ENCODE peak calls at places on chromosomes 5 and 9, in five cellular contexts. One of them, this sample, is unnamed.

GRCh38 chr5:60630836-60631235 is 69.1 kb downstream of the DEPDC1B start:
- DNase-seq in A549: no peak
- DNase-seq in heart left ventricle: no peak
- DNase-seq in uterus: no peak
- DNase-seq in adrenal gland: no peak
- DNase-seq in this sample: no peak

GRCh38 chr9:91809581-91810285 is 140.3 kb downstream of the ROR2 start:
- DNase-seq in uterus: no peak
- DNase-seq in A549: no peak
- DNase-seq in heart left ventricle: no peak
- DNase-seq in adrenal gland: peak; percentile 57
- DNase-seq in this sample: peak; percentile 42

GRCh38 chr9:135617991-135618411 is 21.3 kb downstream of the GLT6D1 start:
- DNase-seq in adrenal gland: no peak
- DNase-seq in uterus: no peak
- DNase-seq in heart left ventricle: no peak
- DNase-seq in A549: no peak
- DNase-seq in this sample: no peak

GRCh38 chr9:12933957-12934356 is 159.1 kb downstream of the LURAP1L start:
- DNase-seq in heart left ventricle: no peak
- DNase-seq in A549: no peak
- DNase-seq in uterus: no peak
- DNase-seq in adrenal gland: no peak
- DNase-seq in this sample: peak; percentile 7

GRCh38 chr5:10601246-10602030 is 37.6 kb downstream of the ANKRD33B start:
- DNase-seq in A549: peak; percentile 69
- DNase-seq in adrenal gland: peak; percentile 76
- DNase-seq in uterus: peak; percentile 89
- DNase-seq in heart left ventricle: peak; percentile 88
- DNase-seq in this sample: peak; percentile 50

GRCh38 chr5:65663804-65664521 is 39.1 kb downstream of the SHLD3 start:
- DNase-seq in adrenal gland: no peak
- DNase-seq in uterus: no peak
- DNase-seq in A549: peak; percentile 25
- DNase-seq in heart left ventricle: no peak
- DNase-seq in this sample: peak; percentile 5

GRCh38 chr9:86181379-86182315 is 77.8 kb downstream of the C9orf153 start:
- DNase-seq in adrenal gland: no peak
- DNase-seq in A549: no peak
- DNase-seq in heart left ventricle: no peak
- DNase-seq in uterus: no peak
- DNase-seq in this sample: no peak

GRCh38 chr9:88418715-88419540 is 30.7 kb downstream of the SPIN1 start:
- DNase-seq in heart left ventricle: no peak
- DNase-seq in A549: no peak
- DNase-seq in uterus: no peak
- DNase-seq in adrenal gland: no peak
- DNase-seq in this sample: no peak

GRCh38 chr5:38607930-38608545 is 51.6 kb upstream of the LIFR start:
- DNase-seq in heart left ventricle: no peak
- DNase-seq in A549: no peak
- DNase-seq in adrenal gland: no peak
- DNase-seq in uterus: no peak
- DNase-seq in this sample: no peak

GRCh38 chr5:69234457-69235268 is at the start of gene CDK7:
- DNase-seq in uterus: peak; percentile 90
- DNase-seq in adrenal gland: peak; percentile 97
- DNase-seq in heart left ventricle: peak; percentile 95
- DNase-seq in A549: peak; percentile 97
- DNase-seq in this sample: peak; percentile 87
- TF ChIP-seq POLR2A in uterus: peak; percentile 47
- TF ChIP-seq POLR2A in adrenal gland: no peak
- TF ChIP-seq POLR2A in heart left ventricle: no peak
- TF ChIP-seq POLR2A in A549: peak; percentile 72
- TF ChIP-seq POLR2A in this sample: peak; percentile 72

GRCh38 chr5:172445866-172446265 is 8.5 kb downstream of the SH3PXD2B start:
- DNase-seq in heart left ventricle: no peak
- DNase-seq in A549: no peak
- DNase-seq in uterus: peak; percentile 35
- DNase-seq in adrenal gland: peak; percentile 65
- DNase-seq in this sample: no peak
- TF ChIP-seq POLR2A in heart left ventricle: no peak
- TF ChIP-seq POLR2A in A549: no peak
- TF ChIP-seq POLR2A in uterus: no peak
- TF ChIP-seq POLR2A in adrenal gland: no peak
- TF ChIP-seq POLR2A in this sample: no peak

DNA sequence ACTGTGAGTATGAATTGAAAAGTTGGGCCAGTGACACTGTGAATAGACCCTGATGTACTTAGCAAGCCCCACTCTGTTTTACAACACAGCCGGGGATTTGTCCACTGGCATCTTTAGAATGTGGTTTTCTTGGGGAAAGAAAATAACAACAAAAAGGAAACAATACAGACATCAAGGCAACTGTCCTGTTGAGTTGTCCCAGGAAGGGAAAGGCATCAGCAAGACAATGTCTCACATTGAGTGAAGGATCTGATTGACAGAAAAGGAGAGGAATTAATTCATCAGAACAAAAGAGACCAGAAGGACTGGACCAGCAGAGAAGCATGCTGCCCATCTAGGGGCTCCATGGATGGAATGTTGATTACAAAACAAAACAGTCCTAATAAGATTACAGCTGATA is 298.2 kb downstream of the SPOCK1 start:
- DNase-seq in heart left ventricle: no peak
- DNase-seq in adrenal gland: no peak
- DNase-seq in uterus: no peak
- DNase-seq in A549: no peak
- DNase-seq in this sample: no peak
- TF ChIP-seq POLR2A in heart left ventricle: no peak
- TF ChIP-seq POLR2A in adrenal gland: no peak
- TF ChIP-seq POLR2A in uterus: no peak
- TF ChIP-seq POLR2A in A549: no peak
- TF ChIP-seq POLR2A in this sample: no peak

GRCh38 chr5:123265551-123265950 is 157.7 kb downstream of the CEP120 start:
- DNase-seq in A549: no peak
- DNase-seq in uterus: no peak
- DNase-seq in heart left ventricle: no peak
- DNase-seq in adrenal gland: no peak
- DNase-seq in this sample: no peak
- TF ChIP-seq POLR2A in A549: no peak
- TF ChIP-seq POLR2A in uterus: no peak
- TF ChIP-seq POLR2A in heart left ventricle: no peak
- TF ChIP-seq POLR2A in adrenal gland: no peak
- TF ChIP-seq POLR2A in this sample: no peak

GRCh38 chr9:468766-469496 is 254.3 kb downstream of the DOCK8 start:
- DNase-seq in A549: no peak
- DNase-seq in uterus: no peak
- DNase-seq in adrenal gland: no peak
- DNase-seq in heart left ventricle: no peak
- DNase-seq in this sample: no peak
- TF ChIP-seq POLR2A in A549: no peak
- TF ChIP-seq POLR2A in uterus: no peak
- TF ChIP-seq POLR2A in adrenal gland: no peak
- TF ChIP-seq POLR2A in heart left ventricle: no peak
- TF ChIP-seq POLR2A in this sample: no peak

GRCh38 chr5:42502613-42503470 is 79.6 kb downstream of the GHR start:
- DNase-seq in A549: no peak
- DNase-seq in heart left ventricle: no peak
- DNase-seq in uterus: no peak
- DNase-seq in adrenal gland: no peak
- DNase-seq in this sample: no peak
- TF ChIP-seq POLR2A in A549: no peak
- TF ChIP-seq POLR2A in heart left ventricle: no peak
- TF ChIP-seq POLR2A in uterus: no peak
- TF ChIP-seq POLR2A in adrenal gland: no peak
- TF ChIP-seq POLR2A in this sample: no peak

GRCh38 chr5:112016980-112017379 is 260.0 kb upstream of the NREP start:
- DNase-seq in adrenal gland: no peak
- DNase-seq in heart left ventricle: no peak
- DNase-seq in A549: no peak
- DNase-seq in uterus: no peak
- DNase-seq in this sample: no peak
- TF ChIP-seq POLR2A in adrenal gland: no peak
- TF ChIP-seq POLR2A in heart left ventricle: no peak
- TF ChIP-seq POLR2A in A549: no peak
- TF ChIP-seq POLR2A in uterus: no peak
- TF ChIP-seq POLR2A in this sample: no peak

DNA sequence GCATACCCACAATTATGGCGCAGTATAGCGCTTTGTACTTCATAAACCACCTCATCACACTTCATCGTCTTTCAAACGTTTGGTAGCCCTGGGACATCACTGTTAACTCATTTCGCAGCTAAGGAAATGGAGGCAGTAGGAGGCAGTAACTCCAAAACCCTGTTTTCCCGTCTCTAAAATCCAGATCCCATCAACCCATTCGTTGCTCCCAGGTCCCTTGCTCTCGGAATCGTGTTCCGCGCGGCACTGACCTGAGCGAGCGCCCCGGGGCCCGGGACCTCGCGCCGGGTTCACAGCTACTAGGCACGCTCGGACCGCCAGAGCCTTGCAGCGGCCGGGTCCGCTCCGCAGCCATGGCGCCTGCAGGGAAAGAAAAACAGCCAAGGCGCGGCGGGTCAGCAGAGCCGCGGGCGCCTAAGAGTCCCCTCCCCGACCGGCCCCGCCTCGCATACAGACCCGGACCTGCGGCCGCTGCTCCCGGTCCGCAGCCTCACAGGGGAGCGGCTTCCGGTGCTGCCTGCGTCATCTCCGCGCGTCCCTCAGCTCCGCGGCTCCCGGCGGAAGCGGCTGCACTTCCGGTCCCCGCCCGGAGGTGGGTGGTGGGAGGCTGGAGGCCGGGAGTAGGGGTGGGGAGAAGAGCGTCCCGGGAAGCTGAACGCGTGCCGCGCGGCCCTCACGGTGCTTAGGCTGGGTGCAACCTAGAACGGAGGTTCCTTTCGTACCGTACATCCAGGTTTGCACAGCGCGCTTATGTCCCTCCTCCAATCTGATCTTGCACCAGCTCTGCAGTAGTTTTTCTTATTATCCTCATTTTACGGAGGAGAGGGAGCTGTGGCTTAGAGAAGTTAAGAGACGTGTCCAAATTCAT is at the start of gene FBXW2:
- DNase-seq in adrenal gland: peak; percentile 94
- DNase-seq in uterus: peak; percentile 87
- DNase-seq in heart left ventricle: peak; percentile 95
- DNase-seq in A549: peak; percentile 90
- DNase-seq in this sample: peak; percentile 100
- TF ChIP-seq POLR2A in adrenal gland: peak; percentile 76
- TF ChIP-seq POLR2A in uterus: peak; percentile 88
- TF ChIP-seq POLR2A in heart left ventricle: no peak
- TF ChIP-seq POLR2A in A549: peak; percentile 96
- TF ChIP-seq POLR2A in this sample: peak; percentile 86

GRCh38 chr5:149727336-149728035 is 2.6 kb upstream of the PPARGC1B start:
- DNase-seq in adrenal gland: no peak
- DNase-seq in A549: no peak
- DNase-seq in uterus: no peak
- DNase-seq in heart left ventricle: no peak
- DNase-seq in this sample: no peak

GRCh38 chr5:149723374-149723773 is 6.7 kb upstream of the PPARGC1B start:
- DNase-seq in heart left ventricle: no peak
- DNase-seq in uterus: no peak
- DNase-seq in A549: no peak
- DNase-seq in adrenal gland: no peak
- DNase-seq in this sample: no peak

GRCh38 chr5:149724884-149725283 is 5.2 kb upstream of the PPARGC1B start:
- DNase-seq in uterus: no peak
- DNase-seq in heart left ventricle: no peak
- DNase-seq in A549: no peak
- DNase-seq in adrenal gland: no peak
- DNase-seq in this sample: no peak

GRCh38 chr5:149725296-149725695 is 4.8 kb upstream of the PPARGC1B start:
- DNase-seq in A549: no peak
- DNase-seq in uterus: no peak
- DNase-seq in heart left ventricle: no peak
- DNase-seq in adrenal gland: no peak
- DNase-seq in this sample: no peak

DNA sequence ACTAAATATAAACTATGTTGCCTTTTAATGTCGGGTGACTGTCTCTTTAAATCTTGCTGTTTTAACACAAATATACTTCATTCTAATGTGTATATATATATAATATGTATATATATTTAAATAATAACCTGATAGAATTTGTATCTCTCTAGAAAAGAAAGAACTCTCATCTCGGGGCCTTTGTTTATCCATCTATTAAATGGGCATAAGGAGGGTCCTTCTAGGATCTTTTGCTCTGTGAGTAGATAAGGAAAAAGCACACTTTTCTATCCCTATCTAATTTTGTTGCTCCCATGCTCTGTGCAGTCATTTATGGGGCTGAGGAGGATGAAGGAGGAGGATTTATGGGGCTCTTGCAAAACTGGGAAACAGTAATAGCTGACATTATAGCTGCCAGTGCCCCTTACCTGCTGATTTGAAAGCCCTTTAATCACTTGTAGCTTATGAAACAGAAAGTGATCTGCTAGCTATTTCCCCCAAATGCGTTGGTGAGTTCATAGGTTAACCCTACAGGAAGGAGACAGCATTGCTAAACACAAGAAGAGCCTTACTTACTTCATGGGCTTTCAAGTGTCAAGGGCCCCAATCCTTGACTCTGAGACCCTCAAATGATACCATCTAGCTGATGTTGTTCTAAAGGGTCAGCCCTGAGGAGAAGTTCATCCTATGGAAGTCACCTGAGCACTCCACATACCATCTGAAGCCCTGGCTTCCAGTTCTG is 5.8 kb upstream of the PPARGC1B start:
- DNase-seq in heart left ventricle: no peak
- DNase-seq in A549: no peak
- DNase-seq in adrenal gland: no peak
- DNase-seq in uterus: no peak
- DNase-seq in this sample: no peak
- TF ChIP-seq POLR2A in heart left ventricle: no peak
- TF ChIP-seq POLR2A in A549: no peak
- TF ChIP-seq POLR2A in adrenal gland: no peak
- TF ChIP-seq POLR2A in uterus: no peak
- TF ChIP-seq POLR2A in this sample: no peak

GRCh38 chr5:143383988-143384387 is 19.5 kb downstream of the NR3C1 start:
- DNase-seq in uterus: no peak
- DNase-seq in A549: no peak
- DNase-seq in heart left ventricle: no peak
- DNase-seq in adrenal gland: no peak
- DNase-seq in this sample: no peak

GRCh38 chr5:143390941-143391340 is 12.5 kb downstream of the NR3C1 start:
- DNase-seq in A549: no peak
- DNase-seq in heart left ventricle: no peak
- DNase-seq in uterus: no peak
- DNase-seq in adrenal gland: no peak
- DNase-seq in this sample: no peak

GRCh38 chr5:143386725-143387124 is 16.8 kb downstream of the NR3C1 start:
- DNase-seq in heart left ventricle: no peak
- DNase-seq in uterus: no peak
- DNase-seq in A549: no peak
- DNase-seq in adrenal gland: no peak
- DNase-seq in this sample: no peak

GRCh38 chr5:143390258-143390657 is 13.2 kb downstream of the NR3C1 start:
- DNase-seq in A549: no peak
- DNase-seq in heart left ventricle: no peak
- DNase-seq in uterus: no peak
- DNase-seq in adrenal gland: no peak
- DNase-seq in this sample: no peak

GRCh38 chr5:143384865-143385657 is 18.4 kb downstream of the NR3C1 start:
- DNase-seq in heart left ventricle: no peak
- DNase-seq in uterus: no peak
- DNase-seq in A549: no peak
- DNase-seq in adrenal gland: no peak
- DNase-seq in this sample: no peak
- TF ChIP-seq POLR2A in heart left ventricle: no peak
- TF ChIP-seq POLR2A in uterus: no peak
- TF ChIP-seq POLR2A in A549: no peak
- TF ChIP-seq POLR2A in adrenal gland: no peak
- TF ChIP-seq POLR2A in this sample: no peak

This sample was measured in H54.